ENCODE peak calls at places on chromosomes 1 and 21, in nine cellular contexts. One of them, this sample, is unnamed.

GRCh38 chr21:28540514-28540913 is 452.2 kb downstream of the LTN1 start:
- DNase-seq in breast epithelium: no peak
- DNase-seq in tibial nerve: no peak
- DNase-seq in stomach: no peak
- DNase-seq in lower leg skin: no peak
- DNase-seq in esophagus muscularis mucosa: no peak
- DNase-seq in prostate gland: no peak
- DNase-seq in sigmoid colon: no peak
- DNase-seq in body of pancreas: no peak
- DNase-seq in this sample: no peak

GRCh38 chr1:81174811-81175476 is 625.8 kb upstream of the ADGRL2 start:
- DNase-seq in breast epithelium: no peak
- DNase-seq in tibial nerve: no peak
- DNase-seq in stomach: no peak
- DNase-seq in lower leg skin: peak
- DNase-seq in esophagus muscularis mucosa: no peak
- DNase-seq in prostate gland: no peak
- DNase-seq in sigmoid colon: no peak
- DNase-seq in body of pancreas: no peak
- DNase-seq in this sample: no peak

GRCh38 chr1:8217011-8217711 is 100.8 kb upstream of the SLC45A1 start:
- DNase-seq in breast epithelium: no peak
- DNase-seq in tibial nerve: no peak
- DNase-seq in stomach: peak
- DNase-seq in lower leg skin: no peak
- DNase-seq in esophagus muscularis mucosa: no peak
- DNase-seq in prostate gland: no peak
- DNase-seq in sigmoid colon: peak
- DNase-seq in body of pancreas: peak
- DNase-seq in this sample: peak

GRCh38 chr1:111904478-111905218 is 84.8 kb downstream of the KCND3 start:
- DNase-seq in breast epithelium: no peak
- DNase-seq in tibial nerve: no peak
- DNase-seq in stomach: no peak
- DNase-seq in lower leg skin: no peak
- DNase-seq in esophagus muscularis mucosa: no peak
- DNase-seq in prostate gland: no peak
- DNase-seq in sigmoid colon: no peak
- DNase-seq in body of pancreas: no peak
- DNase-seq in this sample: no peak

GRCh38 chr21:41321211-41321907 is 4.8 kb downstream of the FAM3B start:
- DNase-seq in breast epithelium: no peak
- DNase-seq in tibial nerve: no peak
- DNase-seq in stomach: no peak
- DNase-seq in lower leg skin: no peak
- DNase-seq in esophagus muscularis mucosa: no peak
- DNase-seq in prostate gland: no peak
- DNase-seq in sigmoid colon: no peak
- DNase-seq in body of pancreas: peak
- DNase-seq in this sample: no peak

GRCh38 chr1:117758444-117759316 is 152.8 kb downstream of the TENT5C start:
- DNase-seq in breast epithelium: peak
- DNase-seq in tibial nerve: peak
- DNase-seq in stomach: peak
- DNase-seq in lower leg skin: peak
- DNase-seq in esophagus muscularis mucosa: no peak
- DNase-seq in prostate gland: peak
- DNase-seq in sigmoid colon: peak
- DNase-seq in body of pancreas: peak
- DNase-seq in this sample: peak

GRCh38 chr1:39110882-39111281 is 84.7 kb downstream of the NDUFS5 start:
- DNase-seq in breast epithelium: no peak
- DNase-seq in tibial nerve: no peak
- DNase-seq in stomach: no peak
- DNase-seq in lower leg skin: no peak
- DNase-seq in esophagus muscularis mucosa: no peak
- DNase-seq in prostate gland: no peak
- DNase-seq in sigmoid colon: no peak
- DNase-seq in body of pancreas: no peak
- DNase-seq in this sample: no peak

GRCh38 chr1:68375919-68376318 is 73.8 kb downstream of the RPE65 start:
- DNase-seq in breast epithelium: no peak
- DNase-seq in tibial nerve: no peak
- DNase-seq in stomach: no peak
- DNase-seq in lower leg skin: no peak
- DNase-seq in esophagus muscularis mucosa: no peak
- DNase-seq in prostate gland: no peak
- DNase-seq in sigmoid colon: no peak
- DNase-seq in body of pancreas: no peak
- DNase-seq in this sample: no peak

GRCh38 chr1:186102559-186103148 is 272.4 kb downstream of the TPR start:
- DNase-seq in breast epithelium: no peak
- DNase-seq in tibial nerve: no peak
- DNase-seq in stomach: no peak
- DNase-seq in lower leg skin: no peak
- DNase-seq in esophagus muscularis mucosa: no peak
- DNase-seq in prostate gland: no peak
- DNase-seq in sigmoid colon: no peak
- DNase-seq in body of pancreas: no peak
- DNase-seq in this sample: no peak

GRCh38 chr1:61132176-61133047 is 50.1 kb downstream of the NFIA start:
- DNase-seq in breast epithelium: no peak
- DNase-seq in tibial nerve: no peak
- DNase-seq in stomach: no peak
- DNase-seq in lower leg skin: no peak
- DNase-seq in esophagus muscularis mucosa: no peak
- DNase-seq in prostate gland: peak
- DNase-seq in sigmoid colon: no peak
- DNase-seq in body of pancreas: no peak
- DNase-seq in this sample: no peak

GRCh38 chr1:36351222-36351977 is 28.0 kb upstream of the EVA1B start:
- DNase-seq in breast epithelium: no peak
- DNase-seq in tibial nerve: no peak
- DNase-seq in stomach: no peak
- DNase-seq in lower leg skin: no peak
- DNase-seq in esophagus muscularis mucosa: no peak
- DNase-seq in prostate gland: no peak
- DNase-seq in sigmoid colon: no peak
- DNase-seq in body of pancreas: no peak
- DNase-seq in this sample: no peak
- H3K4me3 ChIP-seq in breast epithelium: no peak
- H3K4me3 ChIP-seq in tibial nerve: no peak
- H3K4me3 ChIP-seq in stomach: no peak
- H3K4me3 ChIP-seq in lower leg skin: no peak
- H3K4me3 ChIP-seq in esophagus muscularis mucosa: peak
- H3K4me3 ChIP-seq in prostate gland: no peak
- H3K4me3 ChIP-seq in sigmoid colon: no peak
- H3K4me3 ChIP-seq in body of pancreas: no peak
- H3K4me3 ChIP-seq in this sample: no peak

GRCh38 chr1:92970990-92971689 is 9.9 kb upstream of the DIPK1A start:
- DNase-seq in breast epithelium: no peak
- DNase-seq in tibial nerve: no peak
- DNase-seq in stomach: no peak
- DNase-seq in lower leg skin: no peak
- DNase-seq in esophagus muscularis mucosa: no peak
- DNase-seq in prostate gland: no peak
- DNase-seq in sigmoid colon: no peak
- DNase-seq in body of pancreas: no peak
- DNase-seq in this sample: no peak

GRCh38 chr1:92972413-92973129 is 11.3 kb upstream of the DIPK1A start:
- DNase-seq in breast epithelium: no peak
- DNase-seq in tibial nerve: no peak
- DNase-seq in stomach: no peak
- DNase-seq in lower leg skin: no peak
- DNase-seq in esophagus muscularis mucosa: no peak
- DNase-seq in prostate gland: no peak
- DNase-seq in sigmoid colon: no peak
- DNase-seq in body of pancreas: no peak
- DNase-seq in this sample: no peak

GRCh38 chr1:92965003-92965402 is 3.7 kb upstream of the DIPK1A start:
- DNase-seq in breast epithelium: no peak
- DNase-seq in tibial nerve: no peak
- DNase-seq in stomach: no peak
- DNase-seq in lower leg skin: no peak
- DNase-seq in esophagus muscularis mucosa: no peak
- DNase-seq in prostate gland: no peak
- DNase-seq in sigmoid colon: no peak
- DNase-seq in body of pancreas: no peak
- DNase-seq in this sample: no peak

GRCh38 chr1:92969517-92969916 is 8.3 kb upstream of the DIPK1A start:
- DNase-seq in breast epithelium: no peak
- DNase-seq in tibial nerve: no peak
- DNase-seq in stomach: no peak
- DNase-seq in lower leg skin: no peak
- DNase-seq in esophagus muscularis mucosa: no peak
- DNase-seq in prostate gland: no peak
- DNase-seq in sigmoid colon: no peak
- DNase-seq in body of pancreas: no peak
- DNase-seq in this sample: no peak

GRCh38 chr1:92968138-92969032 is 7.1 kb upstream of the DIPK1A start:
- DNase-seq in breast epithelium: no peak
- DNase-seq in tibial nerve: no peak
- DNase-seq in stomach: no peak
- DNase-seq in lower leg skin: no peak
- DNase-seq in esophagus muscularis mucosa: no peak
- DNase-seq in prostate gland: no peak
- DNase-seq in sigmoid colon: no peak
- DNase-seq in body of pancreas: no peak
- DNase-seq in this sample: no peak
- TF ChIP-seq CTCF in breast epithelium: peak
- TF ChIP-seq CTCF in tibial nerve: peak
- TF ChIP-seq CTCF in stomach: peak
- TF ChIP-seq CTCF in lower leg skin: no peak
- TF ChIP-seq CTCF in esophagus muscularis mucosa: peak
- TF ChIP-seq CTCF in prostate gland: peak
- TF ChIP-seq CTCF in sigmoid colon: peak
- TF ChIP-seq CTCF in body of pancreas: peak
- TF ChIP-seq CTCF in this sample: no peak

GRCh38 chr1:108151548-108151947 is 48.6 kb downstream of the SLC25A24 start:
- DNase-seq in breast epithelium: no peak
- DNase-seq in tibial nerve: no peak
- DNase-seq in stomach: no peak
- DNase-seq in lower leg skin: no peak
- DNase-seq in esophagus muscularis mucosa: no peak
- DNase-seq in prostate gland: no peak
- DNase-seq in sigmoid colon: no peak
- DNase-seq in body of pancreas: no peak
- DNase-seq in this sample: no peak
- TF ChIP-seq POLR2A in breast epithelium: no peak
- TF ChIP-seq POLR2A in tibial nerve: no peak
- TF ChIP-seq POLR2A in stomach: no peak
- TF ChIP-seq POLR2A in lower leg skin: no peak
- TF ChIP-seq POLR2A in esophagus muscularis mucosa: no peak
- TF ChIP-seq POLR2A in prostate gland: no peak
- TF ChIP-seq POLR2A in sigmoid colon: no peak
- TF ChIP-seq POLR2A in body of pancreas: no peak
- TF ChIP-seq POLR2A in this sample: no peak

GRCh38 chr1:1920057-1920607 is 1.1 kb upstream of the TMEM52 start:
- DNase-seq in breast epithelium: no peak
- DNase-seq in tibial nerve: no peak
- DNase-seq in stomach: no peak
- DNase-seq in lower leg skin: no peak
- DNase-seq in esophagus muscularis mucosa: no peak
- DNase-seq in prostate gland: no peak
- DNase-seq in sigmoid colon: peak
- DNase-seq in body of pancreas: no peak
- DNase-seq in this sample: no peak
- H3K4me3 ChIP-seq in breast epithelium: no peak
- H3K4me3 ChIP-seq in tibial nerve: no peak
- H3K4me3 ChIP-seq in stomach: peak
- H3K4me3 ChIP-seq in lower leg skin: no peak
- H3K4me3 ChIP-seq in esophagus muscularis mucosa: peak
- H3K4me3 ChIP-seq in prostate gland: no peak
- H3K4me3 ChIP-seq in sigmoid colon: peak
- H3K4me3 ChIP-seq in body of pancreas: no peak
- H3K4me3 ChIP-seq in this sample: peak

GRCh38 chr1:46575778-46576177 is 24.3 kb upstream of the KNCN start:
- DNase-seq in breast epithelium: no peak
- DNase-seq in tibial nerve: no peak
- DNase-seq in stomach: no peak
- DNase-seq in lower leg skin: no peak
- DNase-seq in esophagus muscularis mucosa: no peak
- DNase-seq in prostate gland: no peak
- DNase-seq in sigmoid colon: no peak
- DNase-seq in body of pancreas: no peak
- DNase-seq in this sample: no peak
- TF ChIP-seq CTCF in breast epithelium: no peak
- TF ChIP-seq CTCF in tibial nerve: no peak
- TF ChIP-seq CTCF in stomach: no peak
- TF ChIP-seq CTCF in lower leg skin: no peak
- TF ChIP-seq CTCF in esophagus muscularis mucosa: no peak
- TF ChIP-seq CTCF in prostate gland: no peak
- TF ChIP-seq CTCF in sigmoid colon: no peak
- TF ChIP-seq CTCF in body of pancreas: no peak
- TF ChIP-seq CTCF in this sample: no peak